ENCODE peak calls at places on chromosomes 1 and 21, in eight cellular contexts. H is AG04449; L is AG04450; U is CD8-positive, alpha-beta memory T cell; E is brain microvascular endothelial cell; Y is aorta; J is heart left ventricle; G is GM12865. V is an unnamed sample.
A peak's percentile ranks its signal among the peaks of the same experiment; 100 is the strongest.

GRCh38 chr1:19309123-19309813 is 2.7 kb downstream of the AKR7A2 start:
- DNase-seq in H (no peak), L (peak; percentile 72), U (no peak), E (peak; percentile 79), Y (no peak), J (no peak), G (no peak), V (no peak)

GRCh38 chr1:108043712-108044111 is 78.7 kb upstream of the VAV3 start:
- DNase-seq in H (no peak), L (no peak), U (no peak), E (no peak), Y (no peak), J (no peak), G (peak; percentile 18), V (no peak)

GRCh38 chr1:153535664-153536585 is at the start of gene S100A6:
- DNase-seq in H (no peak), L (peak; percentile 76), U (peak; percentile 89), E (peak; percentile 61), Y (peak; percentile 95), J (peak; percentile 93), G (peak; percentile 37), V (peak; percentile 84)

GRCh38 chr1:23763040-23763577 is 15.1 kb upstream of the PITHD1 start:
- DNase-seq in H (no peak), L (no peak), U (no peak), E (no peak), Y (no peak), J (no peak), G (no peak), V (no peak)

GRCh38 chr1:230561570-230561969 is 80.7 kb upstream of the COG2 start:
- DNase-seq in H (no peak), L (no peak), U (no peak), E (no peak), Y (no peak), J (no peak), G (no peak), V (no peak)

GRCh38 chr1:162724583-162725120 is 65.8 kb upstream of the HSD17B7 start:
- DNase-seq in H (no peak), L (no peak), U (no peak), E (no peak), Y (no peak), J (no peak), G (no peak), V (no peak)

GRCh38 chr1:10721381-10722321 is 74.8 kb downstream of the CASZ1 start:
- DNase-seq in H (no peak), L (no peak), U (no peak), E (no peak), Y (no peak), J (no peak), G (no peak), V (no peak)

GRCh38 chr21:45979651-45980050 is 1.9 kb upstream of the COL6A1 start:
- DNase-seq in H (no peak), L (no peak), U (no peak), E (no peak), Y (no peak), J (no peak), G (no peak), V (no peak)

GRCh38 chr1:21559788-21560567 is 50.8 kb downstream of the ALPL start:
- DNase-seq in H (no peak), L (no peak), U (no peak), E (no peak), Y (no peak), J (no peak), G (no peak), V (no peak)

GRCh38 chr1:16967095-16967567 is 13.3 kb downstream of the MFAP2 start:
- DNase-seq in H (no peak), L (no peak), U (no peak), E (peak; percentile 66), Y (peak; percentile 87), J (peak; percentile 84), G (no peak), V (no peak)

GRCh38 chr1:35851175-35851869 is 31.7 kb upstream of the AGO1 start:
- DNase-seq in H (peak; percentile 62), L (peak; percentile 27), U (no peak), E (no peak), Y (no peak), J (no peak), G (no peak), V (no peak)

GRCh38 chr1:6603424-6603850 is 768 bp upstream of the KLHL21 start:
- DNase-seq in H (no peak), L (no peak), U (peak; percentile 70), E (peak; percentile 64), Y (peak; percentile 86), J (no peak), G (peak; percentile 66), V (peak; percentile 71)

GRCh38 chr1:43868741-43869067 is 64.9 kb upstream of the ARTN start:
- DNase-seq in H (peak; percentile 37), L (peak; percentile 66), U (no peak), E (peak; percentile 22), Y (no peak), J (no peak), G (no peak), V (no peak)

GRCh38 chr1:3928622-3929021 is 28.6 kb upstream of the C1orf174 start:
- DNase-seq in H (no peak), L (no peak), U (no peak), E (no peak), Y (no peak), J (no peak), G (no peak), V (no peak)

GRCh38 chr21:35565204-35565611 is 495.1 kb downstream of the SETD4 start:
- DNase-seq in H (peak; percentile 86), L (no peak), U (no peak), E (peak; percentile 92), Y (peak; percentile 80), J (peak; percentile 66), G (no peak), V (no peak)

DNA sequence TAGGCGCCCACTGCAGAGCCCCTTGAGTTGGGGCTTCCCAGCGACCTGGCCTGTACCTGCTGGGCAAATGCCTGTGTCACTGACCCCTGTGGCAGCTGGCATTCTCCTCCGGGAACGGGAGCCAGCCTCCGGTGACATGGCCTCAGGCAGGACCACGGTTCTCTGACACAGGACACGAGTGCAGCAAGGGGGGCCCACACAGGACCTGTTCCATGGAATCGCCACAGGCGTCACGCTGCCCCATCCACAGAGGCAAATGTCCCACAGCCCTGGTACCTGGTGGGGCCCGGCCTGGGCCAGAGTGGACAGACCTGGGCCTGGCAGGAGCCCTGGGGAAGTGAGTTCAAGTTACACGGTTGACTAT is 2.6 kb downstream of the ITGB2 start:
- DNase-seq in H (no peak), L (no peak), U (no peak), E (no peak), Y (no peak), J (no peak), G (no peak), V (no peak)
- H3K4me3 ChIP-seq in H (no peak overlapping the region), L (no peak overlapping the region), U (peak overlapping the region; percentile 94), E (no peak overlapping the region), Y (no peak overlapping the region), J (no peak overlapping the region), G (no peak overlapping the region), V (no peak overlapping the region)

GRCh38 chr1:53259932-53260331 is 21.6 kb upstream of the MAGOH start:
- DNase-seq in H (no peak), L (no peak), U (no peak), E (no peak), Y (no peak), J (no peak), G (no peak), V (no peak)

GRCh38 chr1:53260631-53261247 is 22.4 kb upstream of the MAGOH start:
- DNase-seq in H (no peak), L (no peak), U (no peak), E (no peak), Y (no peak), J (no peak), G (no peak), V (no peak)

GRCh38 chr1:53257454-53258081 is 19.2 kb upstream of the MAGOH start:
- DNase-seq in H (no peak), L (no peak), U (no peak), E (no peak), Y (no peak), J (no peak), G (no peak), V (no peak)

GRCh38 chr1:53256744-53257453 is 18.6 kb upstream of the MAGOH start:
- DNase-seq in H (no peak), L (no peak), U (no peak), E (no peak), Y (no peak), J (no peak), G (no peak), V (no peak)

DNA sequence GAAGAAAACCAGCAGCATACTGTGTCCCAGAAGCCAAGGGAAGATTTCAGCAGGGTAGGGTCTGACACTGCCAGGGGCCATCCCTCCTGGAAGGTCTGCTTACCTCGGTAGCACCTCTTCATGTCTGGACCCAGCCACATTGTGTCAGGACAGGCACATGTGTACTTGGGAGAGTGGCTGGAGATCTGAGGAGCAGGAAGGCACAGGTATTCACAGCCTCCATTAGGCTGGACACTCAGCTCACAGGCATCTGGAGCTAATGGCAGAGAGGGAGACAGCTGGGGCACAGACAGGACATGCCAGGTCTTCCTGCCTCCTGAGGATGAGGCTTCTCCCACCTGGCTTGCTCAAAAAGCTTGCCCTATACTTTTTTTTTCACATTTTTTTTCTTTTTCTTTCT is 19.9 kb upstream of the MAGOH start:
- DNase-seq in H (no peak), L (no peak), U (no peak), E (no peak), Y (no peak), J (no peak), G (no peak), V (no peak)
- H3K4me3 ChIP-seq in H (no peak overlapping the region), L (no peak overlapping the region), U (no peak overlapping the region), E (no peak overlapping the region), Y (no peak overlapping the region), J (no peak overlapping the region), G (no peak overlapping the region), V (no peak overlapping the region)

DNA sequence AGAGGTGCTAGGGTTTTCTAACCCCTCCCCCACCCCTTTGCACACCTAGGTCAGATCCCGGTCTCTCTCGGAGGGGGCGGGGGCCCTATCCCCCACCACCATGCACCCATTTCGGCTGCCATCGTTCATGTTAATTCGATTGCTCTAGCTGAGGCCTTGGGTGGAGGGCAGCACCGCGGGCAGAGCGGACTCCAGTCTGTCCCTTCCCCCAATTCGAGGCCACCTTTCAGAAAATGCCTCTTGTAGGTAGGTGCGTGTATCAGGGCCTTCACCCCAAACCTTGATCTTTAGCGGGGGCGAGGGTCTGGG is 6.8 kb downstream of the EFNA4 start:
- DNase-seq in H (no peak), L (no peak), U (no peak), E (no peak), Y (no peak), J (no peak), G (no peak), V (no peak)
- H3K4me3 ChIP-seq in H (no peak overlapping the region), L (peak overlapping the region; percentile 46), U (peak overlapping the region; percentile 74), E (peak overlapping the region; percentile 52), Y (no peak overlapping the region), J (peak overlapping the region; percentile 46), G (peak overlapping the region; percentile 17), V (peak overlapping the region; percentile 40)

DNA sequence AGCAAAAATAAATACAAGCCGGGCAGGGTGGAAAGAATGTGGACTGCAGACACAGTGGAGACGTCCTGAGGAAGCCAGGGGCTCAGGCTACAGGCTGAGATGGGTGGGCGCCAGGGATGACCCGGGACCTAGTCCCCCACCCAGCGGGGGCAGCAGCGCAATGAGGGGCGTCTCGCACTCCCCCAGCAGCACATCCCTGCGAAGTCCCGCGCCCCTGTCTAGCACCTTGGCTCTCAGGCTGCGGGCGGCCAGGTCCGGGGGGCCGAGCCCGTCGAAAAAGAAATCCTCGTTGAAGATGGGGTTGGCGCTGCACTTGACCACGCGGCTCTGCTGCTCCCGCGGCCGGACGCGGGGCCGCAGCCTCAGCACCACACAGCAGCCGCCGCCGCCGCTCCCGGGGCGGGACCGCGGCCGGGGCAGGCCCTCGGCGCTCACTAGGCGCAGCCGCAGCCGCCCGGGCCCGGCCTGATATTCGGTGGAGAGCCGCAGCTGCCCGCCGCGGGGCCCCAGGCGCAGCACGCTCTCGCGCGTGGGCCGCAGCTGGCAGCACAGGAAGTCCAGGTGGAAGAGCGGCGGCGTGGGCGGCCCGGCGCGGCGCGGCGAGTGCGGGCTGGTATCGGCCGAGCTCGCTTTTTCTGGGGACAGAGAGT is 1.7 kb downstream of the C2CD4D start:
- DNase-seq in H (no peak), L (no peak), U (peak; percentile 43), E (no peak), Y (no peak), J (peak; percentile 60), G (peak; percentile 32), V (peak; percentile 40)
- H3K4me3 ChIP-seq in H (peak overlapping the region; percentile 32), L (peak overlapping the region; percentile 17), U (peak overlapping the region; percentile 23), E (peak overlapping the region; percentile 12), Y (peak overlapping the region; percentile 42), J (peak overlapping the region; percentile 49), G (peak overlapping the region; percentile 59), V (peak overlapping the region; percentile 83)